ENCODE peak calls at places on chromosome 21, in five cellular contexts. R is prostate gland, H is tibial artery, A is testis, M is heart left ventricle. I is an unnamed sample.
A peak's percentile ranks its signal among the peaks of the same experiment; 100 is the strongest.

GRCh38 chr21:42513985-42514882 is 582 bp downstream of the SLC37A1 start:
- DNase-seq in H (peak; percentile 66), M (peak; percentile 82), A (peak; percentile 34), R (no peak), I (peak; percentile 25)

GRCh38 chr21:41752231-41752681 is 14.6 kb downstream of the RIPK4 start:
- DNase-seq in M (no peak), R (no peak), A (no peak), H (no peak), I (no peak)

GRCh38 chr21:46457801-46458314 is 833 bp upstream of the DIP2A start:
- DNase-seq in R (peak; percentile 8), A (peak; percentile 64), H (peak; percentile 74), M (peak; percentile 79), I (peak; percentile 44)

GRCh38 chr21:45105906-45106485 is 31.6 kb downstream of the ADARB1 start:
- DNase-seq in H (no peak), R (no peak), A (no peak), M (no peak), I (no peak)

GRCh38 chr21:45300786-45301520 is 13.3 kb upstream of the POFUT2 start:
- DNase-seq in R (no peak), M (peak; percentile 65), A (no peak), H (peak; percentile 68), I (no peak)

GRCh38 chr21:45011426-45011825 is 63.0 kb upstream of the ADARB1 start:
- DNase-seq in H (peak; percentile 68), A (no peak), M (no peak), R (no peak), I (no peak)

GRCh38 chr21:31903896-31904295 is 31.1 kb downstream of the HUNK start:
- DNase-seq in R (no peak), A (no peak), H (no peak), M (no peak), I (no peak)

GRCh38 chr21:26522704-26523103 is 50.4 kb downstream of the CYYR1 start:
- DNase-seq in R (no peak), M (no peak), A (no peak), H (no peak), I (no peak)

GRCh38 chr21:41109174-41109573 is 58.8 kb upstream of the BACE2 start:
- DNase-seq in A (no peak), M (no peak), R (no peak), H (no peak), I (no peak)

GRCh38 chr21:31347435-31348032 is 3.5 kb upstream of the TIAM1 start:
- DNase-seq in H (no peak), R (no peak), A (no peak), M (no peak), I (peak; percentile 23)

GRCh38 chr21:42388740-42389448 is 7.0 kb downstream of the TMPRSS3 start:
- DNase-seq in A (no peak), H (no peak), R (no peak), M (no peak), I (peak; percentile 54)

GRCh38 chr21:42117229-42118048 is 46.3 kb downstream of the UMODL1 start:
- DNase-seq in A (peak; percentile 85), R (peak; percentile 68), H (peak; percentile 86), M (peak; percentile 79), I (peak; percentile 68)

GRCh38 chr21:38824124-38824822 is 18.5 kb downstream of the ETS2 start:
- DNase-seq in R (no peak), A (no peak), H (no peak), M (no peak), I (no peak)

GRCh38 chr21:45874716-45875415 is 106.7 kb upstream of the COL6A1 start:
- DNase-seq in R (no peak), A (no peak), H (peak; percentile 61), M (no peak), I (peak; percentile 97)

GRCh38 chr21:46098303-46099141 is 610 bp downstream of the COL6A2 start:
- DNase-seq in M (peak; percentile 68), A (peak; percentile 8), H (peak; percentile 70), R (peak; percentile 2), I (peak; percentile 36)

GRCh38 chr21:44443891-44444285 is 11.4 kb upstream of the LRRC3 start:
- DNase-seq in M (no peak), H (peak; percentile 54), A (no peak), R (no peak), I (no peak)

GRCh38 chr21:21712761-21713558 is 714.8 kb downstream of the NCAM2 start:
- DNase-seq in A (no peak), H (no peak), R (no peak), M (no peak), I (peak; percentile 84)

GRCh38 chr21:31145271-31145801 is 107.1 kb upstream of the KRTAP19-8 start:
- DNase-seq in R (no peak), A (no peak), H (no peak), M (no peak), I (no peak)

GRCh38 chr21:15768045-15768601 is 38.3 kb downstream of the USP25 start:
- DNase-seq in M (no peak), R (no peak), A (no peak), H (no peak), I (no peak)

GRCh38 chr21:46442938-46443337 is 15.8 kb upstream of the DIP2A start:
- DNase-seq in R (no peak), A (no peak), M (no peak), H (peak; percentile 28), I (no peak)

GRCh38 chr21:41428847-41429246 is 2.8 kb downstream of the MX1 start:
- DNase-seq in M (no peak), R (no peak), A (peak; percentile 2), H (peak; percentile 51), I (no peak)

GRCh38 chr21:26473471-26473870 is 99.6 kb downstream of the CYYR1 start:
- DNase-seq in R (no peak), A (no peak), H (no peak), M (no peak), I (no peak)

GRCh38 chr21:45533731-45534571 is 8.3 kb downstream of the SLC19A1 start:
- DNase-seq in A (no peak), M (peak; percentile 69), R (no peak), H (peak; percentile 65), I (no peak)

GRCh38 chr21:24290151-24290833 is 1317.0 kb downstream of the MRPL39 start:
- DNase-seq in M (no peak), H (no peak), R (no peak), A (no peak), I (no peak)

GRCh38 chr21:14114251-14114650 is 96.5 kb downstream of the LIPI start:
- DNase-seq in M (no peak), R (no peak), H (no peak), A (no peak), I (no peak)

GRCh38 chr21:15301736-15302135 is 236.9 kb upstream of the NRIP1 start:
- DNase-seq in M (no peak), A (no peak), R (no peak), H (no peak), I (no peak)

GRCh38 chr21:44711327-44712202 is at the start of gene TSPEAR:
- DNase-seq in M (no peak), H (peak; percentile 56), A (no peak), R (no peak), I (peak; percentile 68)

GRCh38 chr21:41043008-41043407 is 125.0 kb upstream of the BACE2 start:
- DNase-seq in A (no peak), R (no peak), M (no peak), H (no peak), I (no peak)

GRCh38 chr21:42651515-42652401 is 1.7 kb upstream of the PDE9A start:
- DNase-seq in M (peak; percentile 60), A (no peak), H (no peak), R (no peak), I (no peak)

GRCh38 chr21:45804809-45805313 is 161.3 kb downstream of the PCBP3 start:
- DNase-seq in R (no peak), A (no peak), M (no peak), H (peak; percentile 41), I (no peak)

DNA sequence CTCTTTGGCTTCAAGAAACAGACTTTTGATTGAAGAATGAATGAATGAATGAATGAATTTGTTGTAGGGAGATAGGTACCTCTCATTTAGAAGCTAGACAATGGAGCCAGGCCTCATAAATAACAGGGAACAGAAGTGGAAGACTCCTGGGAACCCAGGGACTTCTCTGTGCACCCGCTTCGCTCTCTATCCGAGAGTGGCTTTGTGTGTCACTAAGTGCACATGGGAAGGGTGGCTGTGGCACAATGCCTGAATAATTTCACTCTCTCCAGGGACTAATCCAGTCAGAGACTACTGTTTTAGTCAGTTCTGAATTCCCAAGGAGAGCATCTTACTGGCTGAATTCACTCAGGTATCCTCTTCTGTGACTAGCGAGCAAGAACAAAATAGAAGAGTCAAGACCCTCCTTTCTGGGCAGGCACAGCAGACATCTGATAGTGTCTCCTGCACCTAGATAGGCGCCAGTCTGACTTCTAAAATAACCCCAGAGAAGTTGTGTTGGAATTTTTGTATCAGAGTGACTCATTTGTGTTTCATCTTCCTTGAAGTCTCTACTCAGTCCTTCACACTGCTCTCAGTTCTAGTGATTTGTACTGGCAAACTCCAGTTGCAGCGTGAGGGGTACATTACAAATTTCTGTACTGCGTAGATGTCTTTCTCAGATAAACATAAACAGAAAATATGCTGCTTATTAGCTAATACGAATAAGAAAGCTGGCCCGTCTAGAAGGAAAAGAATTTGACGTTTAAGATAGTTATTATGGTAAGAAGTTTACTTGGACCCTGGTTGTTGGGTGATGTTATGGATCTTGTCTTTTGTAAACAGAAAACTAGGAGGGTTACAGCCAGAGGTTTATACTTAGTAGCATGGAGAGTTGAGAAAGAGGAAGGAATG is 34.0 kb downstream of the BACH1 start:
- DNase-seq in M (no peak), H (no peak), R (no peak), A (no peak), I (peak; percentile 57)
- H3K4me3 ChIP-seq in M (no peak overlapping the region), H (no peak overlapping the region), R (no peak overlapping the region), A (no peak overlapping the region), I (no peak overlapping the region)

GRCh38 chr21:36856643-36857042 is 109.8 kb downstream of the HLCS start:
- DNase-seq in A (no peak), R (no peak), H (no peak), M (no peak), I (no peak)
- H3K27ac ChIP-seq in A (no peak overlapping the region), R (no peak overlapping the region), H (no peak overlapping the region), M (no peak overlapping the region), I (no peak overlapping the region)

DNA sequence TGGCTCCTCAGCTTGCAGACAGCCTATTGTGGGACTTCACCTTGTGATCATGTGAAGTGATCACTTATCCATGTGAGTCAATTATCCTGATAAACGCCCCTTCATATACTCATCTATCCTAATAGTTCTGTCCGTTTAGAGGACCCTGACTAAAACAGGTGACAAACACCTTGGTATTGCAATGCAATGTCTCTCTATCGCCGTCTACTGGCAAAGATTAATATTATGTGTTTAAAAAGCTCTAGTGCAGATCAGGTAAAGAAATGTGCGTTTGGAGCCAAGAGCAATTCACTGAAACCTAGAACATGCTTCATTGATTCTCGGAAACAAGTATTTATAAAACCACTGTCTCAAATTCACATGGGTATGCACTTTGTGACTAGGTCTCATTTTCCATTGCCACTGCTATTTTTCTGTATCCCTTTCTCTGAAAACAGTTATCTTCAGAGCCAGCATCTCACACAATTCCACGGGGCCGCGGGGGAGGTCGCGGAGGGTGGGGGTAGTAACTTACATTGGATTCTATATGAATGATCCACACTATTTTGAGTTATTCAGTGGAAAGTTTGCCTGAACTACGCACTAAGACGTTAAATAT is 554.6 kb upstream of the NCAM2 start:
- DNase-seq in A (no peak), H (no peak), M (no peak), R (no peak), I (peak; percentile 58)
- TF ChIP-seq CTCF in A (peak; percentile 58), H (no peak), M (peak; percentile 35), R (peak; percentile 35), I (no peak)

DNA sequence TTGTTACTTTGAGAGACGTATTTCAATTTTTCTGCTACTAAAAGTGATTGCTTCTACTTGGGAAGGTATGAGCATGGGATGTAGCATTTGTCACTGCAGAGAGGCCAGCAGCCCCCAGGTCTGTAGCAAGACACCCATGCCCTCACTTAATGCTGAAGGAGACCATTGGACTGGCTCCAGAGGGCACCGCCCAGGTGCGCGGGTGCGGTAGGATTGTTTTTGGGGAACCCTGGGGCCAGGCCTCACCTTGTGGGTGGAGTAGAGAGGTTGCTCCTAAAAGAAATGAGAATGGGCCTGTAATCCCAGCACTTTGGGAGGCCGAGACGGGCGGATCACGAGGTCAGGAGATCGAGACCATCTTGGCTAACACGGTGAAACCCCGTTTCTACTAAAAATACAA is 30.6 kb upstream of the IFNGR2 start:
- DNase-seq in A (no peak), R (no peak), H (peak; percentile 35), M (no peak), I (no peak)
- H3K4me3 ChIP-seq in A (no peak overlapping the region), R (no peak overlapping the region), H (no peak overlapping the region), M (no peak overlapping the region), I (no peak overlapping the region)